ENCODE peak calls at places on chromosomes 6 and 20, in ten cellular contexts. V, D, X, B, T, R, N, Y, A and J are unnamed samples. For H3K27me3, the result is how much of the 10 kb centered on the place peaks cover.

GRCh38 chr20:62875419-62876355 is 14.1 kb upstream of the TCFL5 start:
- DNase-seq in V (peak), D (peak), X (no peak), B (peak), T (peak), R (peak), N (no peak), Y (peak), A (peak), J (no peak)

GRCh38 chr6:3796396-3796795 is 44.9 kb upstream of the PXDC1 start:
- DNase-seq in V (no peak), D (no peak), X (peak), B (no peak), T (no peak), R (no peak), N (no peak), Y (no peak), A (no peak), J (no peak)

GRCh38 chr20:37598101-37598530 is 70.4 kb upstream of the BLCAP start:
- DNase-seq in V (no peak), D (no peak), X (no peak), B (no peak), T (no peak), R (no peak), N (no peak), Y (no peak), A (no peak), J (no peak)

GRCh38 chr6:39301606-39302005 is 12.6 kb downstream of the KCNK17 start:
- DNase-seq in V (no peak), D (no peak), X (no peak), B (no peak), T (no peak), R (no peak), N (no peak), Y (no peak), A (no peak), J (no peak)

GRCh38 chr6:82178084-82178758 is 69.3 kb downstream of the IBTK start:
- DNase-seq in V (no peak), D (no peak), X (no peak), B (peak), T (no peak), R (no peak), N (no peak), Y (peak), A (no peak), J (no peak)

GRCh38 chr6:56668158-56668557 is 25.5 kb upstream of the DST start:
- DNase-seq in V (no peak), D (no peak), X (no peak), B (no peak), T (no peak), R (no peak), N (no peak), Y (no peak), A (no peak), J (no peak)

GRCh38 chr6:27161946-27162603 is 85.4 kb upstream of the PRSS16 start:
- DNase-seq in V (no peak), D (no peak), X (peak), B (peak), T (no peak), R (peak), N (no peak), Y (peak), A (peak), J (no peak)

GRCh38 chr6:26126394-26127221 is 39.4 kb downstream of the HFE start:
- DNase-seq in V (no peak), D (no peak), X (no peak), B (peak), T (no peak), R (peak), N (no peak), Y (no peak), A (peak), J (no peak)

GRCh38 chr20:22579119-22579427 is 5.3 kb downstream of the FOXA2 start:
- DNase-seq in V (no peak), D (no peak), X (no peak), B (no peak), T (peak), R (peak), N (no peak), Y (no peak), A (no peak), J (no peak)
- H3K27me3 ChIP-seq in V (under half), D (half or more), X (half or more), B (half or more), T (half or more), R (under half), N (half or more), Y (half or more), A (under half), J (under half)

DNA sequence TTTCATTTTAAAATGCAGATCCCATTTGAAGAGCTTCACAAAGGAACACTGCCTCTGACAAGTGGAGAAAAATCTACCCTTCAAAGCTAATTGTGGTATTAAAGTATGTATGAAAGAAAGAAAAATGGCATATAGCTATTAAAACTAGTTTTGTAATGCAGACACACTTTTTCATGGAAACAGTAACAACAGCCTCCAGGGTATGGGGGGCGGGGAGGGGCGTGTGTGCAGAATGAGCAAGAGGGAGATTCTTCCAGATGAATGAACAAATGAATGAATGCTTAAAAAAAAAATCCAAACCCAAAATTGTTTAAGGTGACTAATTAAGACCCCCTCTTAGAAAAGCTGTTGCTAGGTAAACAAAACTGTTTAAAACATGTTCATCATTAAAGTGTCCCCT is 108.1 kb upstream of the OLIG3 start:
- DNase-seq in V (no peak), D (no peak), X (no peak), B (no peak), T (no peak), R (no peak), N (no peak), Y (no peak), A (no peak), J (no peak)
- H3K27me3 ChIP-seq in V (under half), D (under half), X (under half), B (under half), T (under half), R (under half), N (under half), Y (under half), A (under half), J (under half)

GRCh38 chr6:100453701-100454521 is 10.8 kb downstream of the SIM1 start:
- DNase-seq in V (no peak), D (no peak), X (no peak), B (no peak), T (no peak), R (peak), N (peak), Y (peak), A (no peak), J (no peak)
- H3K27me3 ChIP-seq in V (half or more), D (half or more), X (half or more), B (half or more), T (half or more), R (under half), N (half or more), Y (half or more), A (under half), J (half or more)

GRCh38 chr6:2016040-2016439 is 229.4 kb downstream of the GMDS start:
- DNase-seq in V (no peak), D (no peak), X (no peak), B (no peak), T (no peak), R (no peak), N (no peak), Y (no peak), A (no peak), J (no peak)
- H3K27me3 ChIP-seq in V (under half), D (under half), X (under half), B (under half), T (under half), R (under half), N (under half), Y (under half), A (under half), J (under half)

GRCh38 chr6:125742433-125743120 is 6.9 kb upstream of the HEY2 start:
- DNase-seq in V (no peak), D (no peak), X (no peak), B (no peak), T (no peak), R (no peak), N (no peak), Y (no peak), A (no peak), J (no peak)
- H3K27me3 ChIP-seq in V (under half), D (under half), X (under half), B (under half), T (under half), R (under half), N (under half), Y (under half), A (under half), J (under half)

GRCh38 chr20:24662756-24663399 is 193.4 kb downstream of the SYNDIG1 start:
- DNase-seq in V (no peak), D (no peak), X (no peak), B (peak), T (no peak), R (no peak), N (no peak), Y (no peak), A (no peak), J (no peak)

GRCh38 chr20:24658920-24659660 is 189.7 kb downstream of the SYNDIG1 start:
- DNase-seq in V (no peak), D (no peak), X (no peak), B (no peak), T (no peak), R (no peak), N (no peak), Y (no peak), A (no peak), J (no peak)

GRCh38 chr20:24662286-24662685 is 192.9 kb downstream of the SYNDIG1 start:
- DNase-seq in V (no peak), D (no peak), X (no peak), B (no peak), T (no peak), R (no peak), N (no peak), Y (no peak), A (no peak), J (no peak)

GRCh38 chr20:24661255-24661654 is 191.8 kb downstream of the SYNDIG1 start:
- DNase-seq in V (no peak), D (no peak), X (no peak), B (no peak), T (no peak), R (no peak), N (no peak), Y (no peak), A (no peak), J (no peak)

DNA sequence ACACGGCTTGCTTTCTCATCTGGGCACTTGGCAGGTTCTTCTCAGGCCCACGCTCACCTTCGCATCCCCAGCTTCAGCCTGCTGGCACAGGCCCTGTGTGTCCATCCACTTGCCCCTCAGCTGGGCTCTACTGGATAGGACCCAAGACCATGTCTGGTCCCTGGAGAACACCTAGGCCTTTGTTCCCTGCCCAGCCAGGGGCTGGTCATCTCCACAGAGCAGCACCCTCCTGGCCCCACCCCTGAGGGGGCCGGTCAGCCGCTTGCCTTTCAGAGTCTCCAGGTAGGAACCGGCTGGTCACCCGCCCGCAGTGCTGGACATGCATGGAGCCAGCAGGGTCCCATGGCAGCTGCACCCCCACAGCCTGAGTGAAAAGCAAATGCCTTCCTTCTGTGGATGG is 191.2 kb downstream of the SYNDIG1 start:
- DNase-seq in V (no peak), D (no peak), X (no peak), B (no peak), T (no peak), R (no peak), N (no peak), Y (no peak), A (no peak), J (no peak)
- H3K27me3 ChIP-seq in V (under half), D (under half), X (under half), B (under half), T (under half), R (under half), N (under half), Y (under half), A (under half), J (under half)

GRCh38 chr20:46816916-46817638 is 77.6 kb upstream of the EYA2 start:
- DNase-seq in V (no peak), D (no peak), X (no peak), B (no peak), T (no peak), R (no peak), N (no peak), Y (no peak), A (no peak), J (no peak)
- H3K27me3 ChIP-seq in V (under half), D (under half), X (under half), B (under half), T (under half), R (under half), N (under half), Y (under half), A (under half), J (under half)

GRCh38 chr20:21562656-21563055 is 48.8 kb upstream of the NKX2-2 start:
- DNase-seq in V (no peak), D (no peak), X (no peak), B (no peak), T (no peak), R (no peak), N (no peak), Y (no peak), A (no peak), J (no peak)

GRCh38 chr20:21559305-21559704 is 45.4 kb upstream of the NKX2-2 start:
- DNase-seq in V (no peak), D (no peak), X (no peak), B (no peak), T (no peak), R (no peak), N (no peak), Y (no peak), A (no peak), J (no peak)

GRCh38 chr20:21569586-21569985 is 55.7 kb upstream of the NKX2-2 start:
- DNase-seq in V (no peak), D (no peak), X (no peak), B (no peak), T (no peak), R (no peak), N (no peak), Y (no peak), A (no peak), J (no peak)

DNA sequence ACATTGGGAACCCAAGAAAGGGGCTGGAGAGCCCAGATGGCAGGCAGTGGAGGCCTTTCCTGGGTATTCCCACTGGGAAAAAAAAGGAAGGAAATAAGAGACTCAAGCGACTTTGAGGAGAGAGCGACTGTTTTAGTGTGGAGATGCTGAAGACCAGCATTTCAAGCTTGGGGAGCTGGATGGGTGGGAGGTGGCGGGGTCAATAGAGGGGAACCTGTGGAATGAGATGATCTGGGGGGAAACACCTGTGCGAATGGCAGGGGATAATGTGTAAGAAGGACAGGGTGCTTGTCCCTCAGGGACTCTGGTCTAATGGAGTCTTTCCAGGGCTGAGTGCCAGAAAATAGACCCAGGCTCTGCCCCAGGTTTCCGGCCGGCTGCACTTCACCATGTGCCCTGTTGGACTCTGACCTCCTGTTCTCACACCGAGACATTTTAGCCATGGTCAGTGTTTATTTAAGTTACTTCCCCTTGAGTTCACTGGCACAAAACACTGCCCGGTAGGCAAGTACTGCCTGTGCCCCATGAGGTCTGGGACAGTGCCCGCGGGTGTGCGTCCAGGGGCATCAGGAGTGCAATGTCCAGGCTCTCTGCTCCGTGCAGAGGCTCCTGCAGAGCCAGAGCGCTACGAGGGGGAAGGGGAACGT is 50.4 kb upstream of the NKX2-2 start:
- DNase-seq in V (no peak), D (no peak), X (no peak), B (no peak), T (no peak), R (peak), N (no peak), Y (no peak), A (no peak), J (no peak)
- H3K27me3 ChIP-seq in V (under half), D (under half), X (under half), B (under half), T (half or more), R (under half), N (under half), Y (under half), A (under half), J (under half)